ENCODE peak calls at places on chromosome 5, in four cellular contexts. One of them, this sample, is unnamed.

GRCh38 chr5:181052928-181053759 is 13.1 kb downstream of the BTNL9 start:
- DNase-seq in activated T-helper 1 cell treated with anti-CD3 and anti-CD28 coated beads, Interleukin-12 subunit alpha, Interleukin-12 subunit beta, Interleukin-2, Interleukin-4 antibody, amounts not matched to agents 30 ng/mL and 10 ng/mL and 1 ng/mL, durations not matched to agents 14 hours and 24 hours and 36 hours: no peak
- DNase-seq in nucleus accumbens: no peak
- DNase-seq in aorta: no peak
- DNase-seq in this sample: no peak

GRCh38 chr5:128007939-128008338 is 75.6 kb upstream of the SLC12A2 start:
- DNase-seq in activated T-helper 1 cell treated with anti-CD3 and anti-CD28 coated beads, Interleukin-12 subunit alpha, Interleukin-12 subunit beta, Interleukin-2, Interleukin-4 antibody, amounts not matched to agents 30 ng/mL and 10 ng/mL and 1 ng/mL, durations not matched to agents 14 hours and 24 hours and 36 hours: no peak
- DNase-seq in nucleus accumbens: no peak
- DNase-seq in aorta: no peak
- DNase-seq in this sample: no peak

GRCh38 chr5:146448783-146449519 is 1.8 kb downstream of the TCERG1 start:
- DNase-seq in activated T-helper 1 cell treated with anti-CD3 and anti-CD28 coated beads, Interleukin-12 subunit alpha, Interleukin-12 subunit beta, Interleukin-2, Interleukin-4 antibody, amounts not matched to agents 30 ng/mL and 10 ng/mL and 1 ng/mL, durations not matched to agents 14 hours and 24 hours and 36 hours: no peak
- DNase-seq in aorta: no peak
- DNase-seq in nucleus accumbens: no peak
- DNase-seq in this sample: no peak

GRCh38 chr5:33423018-33423630 is 17.6 kb upstream of the TARS1 start:
- DNase-seq in activated T-helper 1 cell treated with anti-CD3 and anti-CD28 coated beads, Interleukin-12 subunit alpha, Interleukin-12 subunit beta, Interleukin-2, Interleukin-4 antibody, amounts not matched to agents 30 ng/mL and 10 ng/mL and 1 ng/mL, durations not matched to agents 14 hours and 24 hours and 36 hours: no peak
- DNase-seq in nucleus accumbens: no peak
- DNase-seq in aorta: no peak
- DNase-seq in this sample: peak

GRCh38 chr5:143649869-143650268 is 162.1 kb upstream of the HMHB1 start:
- DNase-seq in nucleus accumbens: no peak
- DNase-seq in activated T-helper 1 cell treated with anti-CD3 and anti-CD28 coated beads, Interleukin-12 subunit alpha, Interleukin-12 subunit beta, Interleukin-2, Interleukin-4 antibody, amounts not matched to agents 30 ng/mL and 10 ng/mL and 1 ng/mL, durations not matched to agents 14 hours and 24 hours and 36 hours: no peak
- DNase-seq in aorta: no peak
- DNase-seq in this sample: no peak

GRCh38 chr5:21071421-21071820 is 1083.4 kb upstream of the CDH18 start:
- DNase-seq in aorta: no peak
- DNase-seq in activated T-helper 1 cell treated with anti-CD3 and anti-CD28 coated beads, Interleukin-12 subunit alpha, Interleukin-12 subunit beta, Interleukin-2, Interleukin-4 antibody, amounts not matched to agents 30 ng/mL and 10 ng/mL and 1 ng/mL, durations not matched to agents 14 hours and 24 hours and 36 hours: no peak
- DNase-seq in nucleus accumbens: no peak
- DNase-seq in this sample: no peak

GRCh38 chr5:158970569-158971014 is 129.1 kb downstream of the EBF1 start:
- DNase-seq in nucleus accumbens: no peak
- DNase-seq in activated T-helper 1 cell treated with anti-CD3 and anti-CD28 coated beads, Interleukin-12 subunit alpha, Interleukin-12 subunit beta, Interleukin-2, Interleukin-4 antibody, amounts not matched to agents 30 ng/mL and 10 ng/mL and 1 ng/mL, durations not matched to agents 14 hours and 24 hours and 36 hours: no peak
- DNase-seq in aorta: no peak
- DNase-seq in this sample: no peak

GRCh38 chr5:117800261-117800660 is 1188.1 kb downstream of the DTWD2 start:
- DNase-seq in activated T-helper 1 cell treated with anti-CD3 and anti-CD28 coated beads, Interleukin-12 subunit alpha, Interleukin-12 subunit beta, Interleukin-2, Interleukin-4 antibody, amounts not matched to agents 30 ng/mL and 10 ng/mL and 1 ng/mL, durations not matched to agents 14 hours and 24 hours and 36 hours: no peak
- DNase-seq in aorta: no peak
- DNase-seq in nucleus accumbens: no peak
- DNase-seq in this sample: no peak

GRCh38 chr5:150340614-150341265 is 16.8 kb upstream of the TCOF1 start:
- DNase-seq in nucleus accumbens: no peak
- DNase-seq in aorta: no peak
- DNase-seq in activated T-helper 1 cell treated with anti-CD3 and anti-CD28 coated beads, Interleukin-12 subunit alpha, Interleukin-12 subunit beta, Interleukin-2, Interleukin-4 antibody, amounts not matched to agents 30 ng/mL and 10 ng/mL and 1 ng/mL, durations not matched to agents 14 hours and 24 hours and 36 hours: no peak
- DNase-seq in this sample: no peak

GRCh38 chr5:83285661-83286398 is 185.7 kb upstream of the VCAN start:
- DNase-seq in nucleus accumbens: no peak
- DNase-seq in aorta: no peak
- DNase-seq in activated T-helper 1 cell treated with anti-CD3 and anti-CD28 coated beads, Interleukin-12 subunit alpha, Interleukin-12 subunit beta, Interleukin-2, Interleukin-4 antibody, amounts not matched to agents 30 ng/mL and 10 ng/mL and 1 ng/mL, durations not matched to agents 14 hours and 24 hours and 36 hours: no peak
- DNase-seq in this sample: no peak

GRCh38 chr5:53882637-53883036 is 322.2 kb downstream of the NDUFS4 start:
- DNase-seq in nucleus accumbens: no peak
- DNase-seq in activated T-helper 1 cell treated with anti-CD3 and anti-CD28 coated beads, Interleukin-12 subunit alpha, Interleukin-12 subunit beta, Interleukin-2, Interleukin-4 antibody, amounts not matched to agents 30 ng/mL and 10 ng/mL and 1 ng/mL, durations not matched to agents 14 hours and 24 hours and 36 hours: no peak
- DNase-seq in aorta: no peak
- DNase-seq in this sample: no peak

GRCh38 chr5:38601843-38602424 is 45.5 kb upstream of the LIFR start:
- DNase-seq in aorta: no peak
- DNase-seq in nucleus accumbens: no peak
- DNase-seq in activated T-helper 1 cell treated with anti-CD3 and anti-CD28 coated beads, Interleukin-12 subunit alpha, Interleukin-12 subunit beta, Interleukin-2, Interleukin-4 antibody, amounts not matched to agents 30 ng/mL and 10 ng/mL and 1 ng/mL, durations not matched to agents 14 hours and 24 hours and 36 hours: no peak
- DNase-seq in this sample: no peak

GRCh38 chr5:173326501-173326960 is 1.7 kb downstream of the STC2 start:
- DNase-seq in nucleus accumbens: no peak
- DNase-seq in aorta: no peak
- DNase-seq in activated T-helper 1 cell treated with anti-CD3 and anti-CD28 coated beads, Interleukin-12 subunit alpha, Interleukin-12 subunit beta, Interleukin-2, Interleukin-4 antibody, amounts not matched to agents 30 ng/mL and 10 ng/mL and 1 ng/mL, durations not matched to agents 14 hours and 24 hours and 36 hours: no peak
- DNase-seq in this sample: no peak

GRCh38 chr5:64384761-64385160 is 121.1 kb upstream of the RGS7BP start:
- DNase-seq in nucleus accumbens: no peak
- DNase-seq in activated T-helper 1 cell treated with anti-CD3 and anti-CD28 coated beads, Interleukin-12 subunit alpha, Interleukin-12 subunit beta, Interleukin-2, Interleukin-4 antibody, amounts not matched to agents 30 ng/mL and 10 ng/mL and 1 ng/mL, durations not matched to agents 14 hours and 24 hours and 36 hours: no peak
- DNase-seq in aorta: no peak
- DNase-seq in this sample: no peak

GRCh38 chr5:77294212-77294611 is 83.7 kb downstream of the PDE8B start:
- DNase-seq in aorta: no peak
- DNase-seq in activated T-helper 1 cell treated with anti-CD3 and anti-CD28 coated beads, Interleukin-12 subunit alpha, Interleukin-12 subunit beta, Interleukin-2, Interleukin-4 antibody, amounts not matched to agents 30 ng/mL and 10 ng/mL and 1 ng/mL, durations not matched to agents 14 hours and 24 hours and 36 hours: no peak
- DNase-seq in nucleus accumbens: no peak
- DNase-seq in this sample: no peak

GRCh38 chr5:3122216-3122615 is 370.7 kb upstream of the IRX2 start:
- DNase-seq in aorta: no peak
- DNase-seq in activated T-helper 1 cell treated with anti-CD3 and anti-CD28 coated beads, Interleukin-12 subunit alpha, Interleukin-12 subunit beta, Interleukin-2, Interleukin-4 antibody, amounts not matched to agents 30 ng/mL and 10 ng/mL and 1 ng/mL, durations not matched to agents 14 hours and 24 hours and 36 hours: no peak
- DNase-seq in nucleus accumbens: no peak
- DNase-seq in this sample: no peak

GRCh38 chr5:111126896-111127295 is 34.7 kb downstream of the WDR36 start:
- DNase-seq in aorta: no peak
- DNase-seq in activated T-helper 1 cell treated with anti-CD3 and anti-CD28 coated beads, Interleukin-12 subunit alpha, Interleukin-12 subunit beta, Interleukin-2, Interleukin-4 antibody, amounts not matched to agents 30 ng/mL and 10 ng/mL and 1 ng/mL, durations not matched to agents 14 hours and 24 hours and 36 hours: no peak
- DNase-seq in nucleus accumbens: no peak
- DNase-seq in this sample: no peak

GRCh38 chr5:167731951-167732350 is 559.5 kb upstream of the WWC1 start:
- DNase-seq in aorta: no peak
- DNase-seq in activated T-helper 1 cell treated with anti-CD3 and anti-CD28 coated beads, Interleukin-12 subunit alpha, Interleukin-12 subunit beta, Interleukin-2, Interleukin-4 antibody, amounts not matched to agents 30 ng/mL and 10 ng/mL and 1 ng/mL, durations not matched to agents 14 hours and 24 hours and 36 hours: no peak
- DNase-seq in nucleus accumbens: no peak
- DNase-seq in this sample: no peak

GRCh38 chr5:139969318-139969717 is 73.8 kb downstream of the NRG2 start:
- DNase-seq in aorta: no peak
- DNase-seq in activated T-helper 1 cell treated with anti-CD3 and anti-CD28 coated beads, Interleukin-12 subunit alpha, Interleukin-12 subunit beta, Interleukin-2, Interleukin-4 antibody, amounts not matched to agents 30 ng/mL and 10 ng/mL and 1 ng/mL, durations not matched to agents 14 hours and 24 hours and 36 hours: no peak
- DNase-seq in nucleus accumbens: no peak
- DNase-seq in this sample: no peak

GRCh38 chr5:147901555-147901954 is 4.8 kb downstream of the C5orf46 start:
- DNase-seq in nucleus accumbens: no peak
- DNase-seq in aorta: peak
- DNase-seq in activated T-helper 1 cell treated with anti-CD3 and anti-CD28 coated beads, Interleukin-12 subunit alpha, Interleukin-12 subunit beta, Interleukin-2, Interleukin-4 antibody, amounts not matched to agents 30 ng/mL and 10 ng/mL and 1 ng/mL, durations not matched to agents 14 hours and 24 hours and 36 hours: no peak
- DNase-seq in this sample: no peak

GRCh38 chr5:93829346-93829745 is 87.9 kb upstream of the POU5F2 start:
- DNase-seq in nucleus accumbens: no peak
- DNase-seq in activated T-helper 1 cell treated with anti-CD3 and anti-CD28 coated beads, Interleukin-12 subunit alpha, Interleukin-12 subunit beta, Interleukin-2, Interleukin-4 antibody, amounts not matched to agents 30 ng/mL and 10 ng/mL and 1 ng/mL, durations not matched to agents 14 hours and 24 hours and 36 hours: no peak
- DNase-seq in aorta: no peak
- DNase-seq in this sample: no peak

GRCh38 chr5:149680810-149681221 is 49.3 kb upstream of the PPARGC1B start:
- DNase-seq in nucleus accumbens: peak
- DNase-seq in aorta: peak
- DNase-seq in activated T-helper 1 cell treated with anti-CD3 and anti-CD28 coated beads, Interleukin-12 subunit alpha, Interleukin-12 subunit beta, Interleukin-2, Interleukin-4 antibody, amounts not matched to agents 30 ng/mL and 10 ng/mL and 1 ng/mL, durations not matched to agents 14 hours and 24 hours and 36 hours: no peak
- DNase-seq in this sample: peak

GRCh38 chr5:112419050-112419595 is at the start of gene EPB41L4A:
- DNase-seq in aorta: peak
- DNase-seq in nucleus accumbens: no peak
- DNase-seq in activated T-helper 1 cell treated with anti-CD3 and anti-CD28 coated beads, Interleukin-12 subunit alpha, Interleukin-12 subunit beta, Interleukin-2, Interleukin-4 antibody, amounts not matched to agents 30 ng/mL and 10 ng/mL and 1 ng/mL, durations not matched to agents 14 hours and 24 hours and 36 hours: no peak
- DNase-seq in this sample: peak

GRCh38 chr5:139210585-139210984 is 12.4 kb upstream of the SIL1 start:
- DNase-seq in nucleus accumbens: no peak
- DNase-seq in aorta: no peak
- DNase-seq in activated T-helper 1 cell treated with anti-CD3 and anti-CD28 coated beads, Interleukin-12 subunit alpha, Interleukin-12 subunit beta, Interleukin-2, Interleukin-4 antibody, amounts not matched to agents 30 ng/mL and 10 ng/mL and 1 ng/mL, durations not matched to agents 14 hours and 24 hours and 36 hours: no peak
- DNase-seq in this sample: no peak

GRCh38 chr5:58925627-58926545 is 343.0 kb downstream of the RAB3C start:
- DNase-seq in activated T-helper 1 cell treated with anti-CD3 and anti-CD28 coated beads, Interleukin-12 subunit alpha, Interleukin-12 subunit beta, Interleukin-2, Interleukin-4 antibody, amounts not matched to agents 30 ng/mL and 10 ng/mL and 1 ng/mL, durations not matched to agents 14 hours and 24 hours and 36 hours: no peak
- DNase-seq in aorta: no peak
- DNase-seq in nucleus accumbens: no peak
- DNase-seq in this sample: no peak

GRCh38 chr5:53446908-53447307 is 33.5 kb upstream of the FST start:
- DNase-seq in aorta: no peak
- DNase-seq in activated T-helper 1 cell treated with anti-CD3 and anti-CD28 coated beads, Interleukin-12 subunit alpha, Interleukin-12 subunit beta, Interleukin-2, Interleukin-4 antibody, amounts not matched to agents 30 ng/mL and 10 ng/mL and 1 ng/mL, durations not matched to agents 14 hours and 24 hours and 36 hours: no peak
- DNase-seq in nucleus accumbens: no peak
- DNase-seq in this sample: no peak

GRCh38 chr5:151812757-151813309 is 41.1 kb downstream of the G3BP1 start:
- DNase-seq in aorta: no peak
- DNase-seq in activated T-helper 1 cell treated with anti-CD3 and anti-CD28 coated beads, Interleukin-12 subunit alpha, Interleukin-12 subunit beta, Interleukin-2, Interleukin-4 antibody, amounts not matched to agents 30 ng/mL and 10 ng/mL and 1 ng/mL, durations not matched to agents 14 hours and 24 hours and 36 hours: no peak
- DNase-seq in nucleus accumbens: no peak
- DNase-seq in this sample: no peak

GRCh38 chr5:141846031-141846430 is 32.2 kb downstream of the PCDH1 start:
- DNase-seq in aorta: no peak
- DNase-seq in activated T-helper 1 cell treated with anti-CD3 and anti-CD28 coated beads, Interleukin-12 subunit alpha, Interleukin-12 subunit beta, Interleukin-2, Interleukin-4 antibody, amounts not matched to agents 30 ng/mL and 10 ng/mL and 1 ng/mL, durations not matched to agents 14 hours and 24 hours and 36 hours: no peak
- DNase-seq in nucleus accumbens: peak
- DNase-seq in this sample: peak